ENCODE peak calls at places on chromosomes 6 and 20, in ten cellular contexts. One of them, this sample, is unnamed.

GRCh38 chr6:42960243-42961019 is at the start of gene GNMT:
- DNase-seq in iris pigment epithelial cell: peak
- DNase-seq in left lung: peak
- DNase-seq in activated CD8-positive, alpha-beta memory T cell treated with anti-CD3 and anti-CD28 coated beads for 48 hours: no peak
- DNase-seq in naive thymus-derived CD4-positive, alpha-beta T cell: peak
- DNase-seq in upper lobe of left lung: peak
- DNase-seq in NCI-H1417: peak
- DNase-seq in NCI-H1930: peak
- DNase-seq in osteoblast: peak
- DNase-seq in NCI-H82: peak
- DNase-seq in this sample: no peak

GRCh38 chr6:137846772-137847313 is 20.2 kb upstream of the TNFAIP3 start:
- DNase-seq in iris pigment epithelial cell: no peak
- DNase-seq in left lung: peak
- DNase-seq in activated CD8-positive, alpha-beta memory T cell treated with anti-CD3 and anti-CD28 coated beads for 48 hours: no peak
- DNase-seq in naive thymus-derived CD4-positive, alpha-beta T cell: no peak
- DNase-seq in upper lobe of left lung: peak
- DNase-seq in NCI-H1417: no peak
- DNase-seq in NCI-H1930: no peak
- DNase-seq in osteoblast: no peak
- DNase-seq in NCI-H82: no peak
- DNase-seq in this sample: no peak

GRCh38 chr6:36633915-36634314 is 39.8 kb downstream of the SRSF3 start:
- DNase-seq in iris pigment epithelial cell: peak
- DNase-seq in left lung: no peak
- DNase-seq in activated CD8-positive, alpha-beta memory T cell treated with anti-CD3 and anti-CD28 coated beads for 48 hours: no peak
- DNase-seq in naive thymus-derived CD4-positive, alpha-beta T cell: no peak
- DNase-seq in upper lobe of left lung: peak
- DNase-seq in NCI-H1417: peak
- DNase-seq in NCI-H1930: no peak
- DNase-seq in osteoblast: peak
- DNase-seq in NCI-H82: no peak
- DNase-seq in this sample: peak

GRCh38 chr6:49088631-49089030 is 374.4 kb downstream of the MMUT start:
- DNase-seq in iris pigment epithelial cell: no peak
- DNase-seq in left lung: no peak
- DNase-seq in activated CD8-positive, alpha-beta memory T cell treated with anti-CD3 and anti-CD28 coated beads for 48 hours: no peak
- DNase-seq in naive thymus-derived CD4-positive, alpha-beta T cell: no peak
- DNase-seq in upper lobe of left lung: no peak
- DNase-seq in NCI-H1417: no peak
- DNase-seq in NCI-H1930: no peak
- DNase-seq in osteoblast: peak
- DNase-seq in NCI-H82: no peak
- DNase-seq in this sample: no peak

GRCh38 chr6:99114769-99115406 is 167.1 kb upstream of the FBXL4 start:
- DNase-seq in iris pigment epithelial cell: no peak
- DNase-seq in left lung: no peak
- DNase-seq in activated CD8-positive, alpha-beta memory T cell treated with anti-CD3 and anti-CD28 coated beads for 48 hours: no peak
- DNase-seq in naive thymus-derived CD4-positive, alpha-beta T cell: no peak
- DNase-seq in upper lobe of left lung: no peak
- DNase-seq in NCI-H1417: no peak
- DNase-seq in NCI-H1930: no peak
- DNase-seq in osteoblast: no peak
- DNase-seq in NCI-H82: peak
- DNase-seq in this sample: no peak

GRCh38 chr20:62134735-62135231 is 8.4 kb downstream of the PSMA7 start:
- DNase-seq in iris pigment epithelial cell: peak
- DNase-seq in left lung: peak
- DNase-seq in activated CD8-positive, alpha-beta memory T cell treated with anti-CD3 and anti-CD28 coated beads for 48 hours: no peak
- DNase-seq in naive thymus-derived CD4-positive, alpha-beta T cell: no peak
- DNase-seq in upper lobe of left lung: no peak
- DNase-seq in NCI-H1417: no peak
- DNase-seq in NCI-H1930: no peak
- DNase-seq in osteoblast: peak
- DNase-seq in NCI-H82: no peak
- DNase-seq in this sample: peak

GRCh38 chr6:33391278-33392167 is at the start of gene KIFC1:
- DNase-seq in iris pigment epithelial cell: peak
- DNase-seq in left lung: peak
- DNase-seq in activated CD8-positive, alpha-beta memory T cell treated with anti-CD3 and anti-CD28 coated beads for 48 hours: peak
- DNase-seq in naive thymus-derived CD4-positive, alpha-beta T cell: peak
- DNase-seq in upper lobe of left lung: peak
- DNase-seq in NCI-H1417: peak
- DNase-seq in NCI-H1930: peak
- DNase-seq in osteoblast: peak
- DNase-seq in NCI-H82: peak
- DNase-seq in this sample: peak

GRCh38 chr6:140344149-140344913 is 969.9 kb upstream of the CITED2 start:
- DNase-seq in iris pigment epithelial cell: peak
- DNase-seq in left lung: no peak
- DNase-seq in activated CD8-positive, alpha-beta memory T cell treated with anti-CD3 and anti-CD28 coated beads for 48 hours: no peak
- DNase-seq in naive thymus-derived CD4-positive, alpha-beta T cell: no peak
- DNase-seq in upper lobe of left lung: no peak
- DNase-seq in NCI-H1417: no peak
- DNase-seq in NCI-H1930: no peak
- DNase-seq in osteoblast: peak
- DNase-seq in NCI-H82: no peak
- DNase-seq in this sample: peak

GRCh38 chr6:150417899-150418824 is 49.4 kb downstream of the IYD start:
- DNase-seq in iris pigment epithelial cell: peak
- DNase-seq in left lung: no peak
- DNase-seq in activated CD8-positive, alpha-beta memory T cell treated with anti-CD3 and anti-CD28 coated beads for 48 hours: no peak
- DNase-seq in naive thymus-derived CD4-positive, alpha-beta T cell: peak
- DNase-seq in upper lobe of left lung: no peak
- DNase-seq in NCI-H1417: peak
- DNase-seq in NCI-H1930: peak
- DNase-seq in osteoblast: peak
- DNase-seq in NCI-H82: peak
- DNase-seq in this sample: peak

GRCh38 chr6:24117016-24117415 is 9.0 kb upstream of the NRSN1 start:
- DNase-seq in iris pigment epithelial cell: no peak
- DNase-seq in left lung: no peak
- DNase-seq in activated CD8-positive, alpha-beta memory T cell treated with anti-CD3 and anti-CD28 coated beads for 48 hours: no peak
- DNase-seq in naive thymus-derived CD4-positive, alpha-beta T cell: no peak
- DNase-seq in upper lobe of left lung: no peak
- DNase-seq in NCI-H1417: no peak
- DNase-seq in NCI-H1930: no peak
- DNase-seq in osteoblast: no peak
- DNase-seq in NCI-H82: no peak
- DNase-seq in this sample: no peak

GRCh38 chr20:45459606-45460005 is 9.9 kb upstream of the WFDC2 start:
- DNase-seq in iris pigment epithelial cell: no peak
- DNase-seq in left lung: no peak
- DNase-seq in activated CD8-positive, alpha-beta memory T cell treated with anti-CD3 and anti-CD28 coated beads for 48 hours: no peak
- DNase-seq in naive thymus-derived CD4-positive, alpha-beta T cell: no peak
- DNase-seq in upper lobe of left lung: no peak
- DNase-seq in NCI-H1417: no peak
- DNase-seq in NCI-H1930: no peak
- DNase-seq in osteoblast: no peak
- DNase-seq in NCI-H82: peak
- DNase-seq in this sample: peak

GRCh38 chr6:113414511-113414910 is 442.6 kb upstream of the MARCKS start:
- DNase-seq in iris pigment epithelial cell: peak
- DNase-seq in left lung: no peak
- DNase-seq in activated CD8-positive, alpha-beta memory T cell treated with anti-CD3 and anti-CD28 coated beads for 48 hours: no peak
- DNase-seq in naive thymus-derived CD4-positive, alpha-beta T cell: no peak
- DNase-seq in upper lobe of left lung: no peak
- DNase-seq in NCI-H1417: peak
- DNase-seq in NCI-H1930: no peak
- DNase-seq in osteoblast: peak
- DNase-seq in NCI-H82: peak
- DNase-seq in this sample: peak

GRCh38 chr6:44104661-44105060 is 22.6 kb downstream of the MRPL14 start:
- DNase-seq in iris pigment epithelial cell: no peak
- DNase-seq in left lung: no peak
- DNase-seq in activated CD8-positive, alpha-beta memory T cell treated with anti-CD3 and anti-CD28 coated beads for 48 hours: no peak
- DNase-seq in naive thymus-derived CD4-positive, alpha-beta T cell: no peak
- DNase-seq in upper lobe of left lung: peak
- DNase-seq in NCI-H1417: no peak
- DNase-seq in NCI-H1930: no peak
- DNase-seq in osteoblast: no peak
- DNase-seq in NCI-H82: no peak
- DNase-seq in this sample: peak

GRCh38 chr20:9235518-9235917 is 166.6 kb downstream of the PLCB4 start:
- DNase-seq in iris pigment epithelial cell: peak
- DNase-seq in left lung: no peak
- DNase-seq in activated CD8-positive, alpha-beta memory T cell treated with anti-CD3 and anti-CD28 coated beads for 48 hours: no peak
- DNase-seq in naive thymus-derived CD4-positive, alpha-beta T cell: no peak
- DNase-seq in upper lobe of left lung: no peak
- DNase-seq in NCI-H1417: no peak
- DNase-seq in NCI-H1930: no peak
- DNase-seq in osteoblast: no peak
- DNase-seq in NCI-H82: no peak
- DNase-seq in this sample: peak

GRCh38 chr6:113695506-113695905 is 161.6 kb upstream of the MARCKS start:
- DNase-seq in iris pigment epithelial cell: peak
- DNase-seq in left lung: no peak
- DNase-seq in activated CD8-positive, alpha-beta memory T cell treated with anti-CD3 and anti-CD28 coated beads for 48 hours: no peak
- DNase-seq in naive thymus-derived CD4-positive, alpha-beta T cell: no peak
- DNase-seq in upper lobe of left lung: no peak
- DNase-seq in NCI-H1417: no peak
- DNase-seq in NCI-H1930: no peak
- DNase-seq in osteoblast: no peak
- DNase-seq in NCI-H82: no peak
- DNase-seq in this sample: peak

GRCh38 chr6:139637766-139638165 is 263.3 kb upstream of the CITED2 start:
- DNase-seq in iris pigment epithelial cell: no peak
- DNase-seq in left lung: no peak
- DNase-seq in activated CD8-positive, alpha-beta memory T cell treated with anti-CD3 and anti-CD28 coated beads for 48 hours: no peak
- DNase-seq in naive thymus-derived CD4-positive, alpha-beta T cell: no peak
- DNase-seq in upper lobe of left lung: no peak
- DNase-seq in NCI-H1417: no peak
- DNase-seq in NCI-H1930: no peak
- DNase-seq in osteoblast: no peak
- DNase-seq in NCI-H82: no peak
- DNase-seq in this sample: no peak

GRCh38 chr20:50651676-50652075 is 39.7 kb downstream of the RIPOR3 start:
- DNase-seq in iris pigment epithelial cell: no peak
- DNase-seq in left lung: no peak
- DNase-seq in activated CD8-positive, alpha-beta memory T cell treated with anti-CD3 and anti-CD28 coated beads for 48 hours: no peak
- DNase-seq in naive thymus-derived CD4-positive, alpha-beta T cell: no peak
- DNase-seq in upper lobe of left lung: no peak
- DNase-seq in NCI-H1417: no peak
- DNase-seq in NCI-H1930: no peak
- DNase-seq in osteoblast: no peak
- DNase-seq in NCI-H82: no peak
- DNase-seq in this sample: no peak

GRCh38 chr20:34013532-34013931 is 19.8 kb downstream of the RALY start:
- DNase-seq in iris pigment epithelial cell: no peak
- DNase-seq in left lung: no peak
- DNase-seq in activated CD8-positive, alpha-beta memory T cell treated with anti-CD3 and anti-CD28 coated beads for 48 hours: no peak
- DNase-seq in naive thymus-derived CD4-positive, alpha-beta T cell: no peak
- DNase-seq in upper lobe of left lung: no peak
- DNase-seq in NCI-H1417: no peak
- DNase-seq in NCI-H1930: no peak
- DNase-seq in osteoblast: no peak
- DNase-seq in NCI-H82: no peak
- DNase-seq in this sample: no peak

GRCh38 chr20:12153616-12154015 is 235.9 kb downstream of the BTBD3 start:
- DNase-seq in iris pigment epithelial cell: no peak
- DNase-seq in left lung: no peak
- DNase-seq in activated CD8-positive, alpha-beta memory T cell treated with anti-CD3 and anti-CD28 coated beads for 48 hours: no peak
- DNase-seq in naive thymus-derived CD4-positive, alpha-beta T cell: no peak
- DNase-seq in upper lobe of left lung: no peak
- DNase-seq in NCI-H1417: peak
- DNase-seq in NCI-H1930: no peak
- DNase-seq in osteoblast: no peak
- DNase-seq in NCI-H82: no peak
- DNase-seq in this sample: peak

GRCh38 chr20:63844384-63845025 is 13.4 kb upstream of the ZBTB46 start:
- DNase-seq in iris pigment epithelial cell: no peak
- DNase-seq in left lung: no peak
- DNase-seq in activated CD8-positive, alpha-beta memory T cell treated with anti-CD3 and anti-CD28 coated beads for 48 hours: no peak
- DNase-seq in naive thymus-derived CD4-positive, alpha-beta T cell: no peak
- DNase-seq in upper lobe of left lung: no peak
- DNase-seq in NCI-H1417: no peak
- DNase-seq in NCI-H1930: no peak
- DNase-seq in osteoblast: peak
- DNase-seq in NCI-H82: no peak
- DNase-seq in this sample: no peak

GRCh38 chr6:170394980-170395379 is 88.4 kb downstream of the FAM120B start:
- DNase-seq in iris pigment epithelial cell: no peak
- DNase-seq in left lung: no peak
- DNase-seq in activated CD8-positive, alpha-beta memory T cell treated with anti-CD3 and anti-CD28 coated beads for 48 hours: no peak
- DNase-seq in naive thymus-derived CD4-positive, alpha-beta T cell: no peak
- DNase-seq in upper lobe of left lung: no peak
- DNase-seq in NCI-H1417: no peak
- DNase-seq in NCI-H1930: no peak
- DNase-seq in osteoblast: no peak
- DNase-seq in NCI-H82: no peak
- DNase-seq in this sample: no peak

GRCh38 chr20:20143165-20143564 is 90.8 kb downstream of the CFAP61 start:
- DNase-seq in iris pigment epithelial cell: no peak
- DNase-seq in left lung: no peak
- DNase-seq in activated CD8-positive, alpha-beta memory T cell treated with anti-CD3 and anti-CD28 coated beads for 48 hours: no peak
- DNase-seq in naive thymus-derived CD4-positive, alpha-beta T cell: no peak
- DNase-seq in upper lobe of left lung: no peak
- DNase-seq in NCI-H1417: no peak
- DNase-seq in NCI-H1930: no peak
- DNase-seq in osteoblast: no peak
- DNase-seq in NCI-H82: peak
- DNase-seq in this sample: no peak

GRCh38 chr6:104402572-104402971 is 457.1 kb downstream of the HACE1 start:
- DNase-seq in iris pigment epithelial cell: peak
- DNase-seq in left lung: no peak
- DNase-seq in activated CD8-positive, alpha-beta memory T cell treated with anti-CD3 and anti-CD28 coated beads for 48 hours: no peak
- DNase-seq in naive thymus-derived CD4-positive, alpha-beta T cell: no peak
- DNase-seq in upper lobe of left lung: no peak
- DNase-seq in NCI-H1417: peak
- DNase-seq in NCI-H1930: no peak
- DNase-seq in osteoblast: no peak
- DNase-seq in NCI-H82: no peak
- DNase-seq in this sample: no peak

GRCh38 chr6:56292505-56293181 is 45.3 kb upstream of the COL21A1 start:
- DNase-seq in iris pigment epithelial cell: peak
- DNase-seq in left lung: no peak
- DNase-seq in activated CD8-positive, alpha-beta memory T cell treated with anti-CD3 and anti-CD28 coated beads for 48 hours: no peak
- DNase-seq in naive thymus-derived CD4-positive, alpha-beta T cell: no peak
- DNase-seq in upper lobe of left lung: no peak
- DNase-seq in NCI-H1417: peak
- DNase-seq in NCI-H1930: peak
- DNase-seq in osteoblast: peak
- DNase-seq in NCI-H82: peak
- DNase-seq in this sample: peak

GRCh38 chr6:109255946-109256628 is 126.2 kb downstream of the CD164 start:
- DNase-seq in iris pigment epithelial cell: no peak
- DNase-seq in left lung: no peak
- DNase-seq in activated CD8-positive, alpha-beta memory T cell treated with anti-CD3 and anti-CD28 coated beads for 48 hours: no peak
- DNase-seq in naive thymus-derived CD4-positive, alpha-beta T cell: no peak
- DNase-seq in upper lobe of left lung: no peak
- DNase-seq in NCI-H1417: peak
- DNase-seq in NCI-H1930: peak
- DNase-seq in osteoblast: no peak
- DNase-seq in NCI-H82: no peak
- DNase-seq in this sample: no peak

GRCh38 chr20:854601-855000 is 21.1 kb downstream of the FAM110A start:
- DNase-seq in iris pigment epithelial cell: no peak
- DNase-seq in left lung: no peak
- DNase-seq in activated CD8-positive, alpha-beta memory T cell treated with anti-CD3 and anti-CD28 coated beads for 48 hours: no peak
- DNase-seq in naive thymus-derived CD4-positive, alpha-beta T cell: no peak
- DNase-seq in upper lobe of left lung: no peak
- DNase-seq in NCI-H1417: no peak
- DNase-seq in NCI-H1930: no peak
- DNase-seq in osteoblast: no peak
- DNase-seq in NCI-H82: no peak
- DNase-seq in this sample: no peak

GRCh38 chr6:14863896-14864850 is 381.7 kb upstream of the JARID2 start:
- DNase-seq in iris pigment epithelial cell: no peak
- DNase-seq in left lung: no peak
- DNase-seq in activated CD8-positive, alpha-beta memory T cell treated with anti-CD3 and anti-CD28 coated beads for 48 hours: no peak
- DNase-seq in naive thymus-derived CD4-positive, alpha-beta T cell: no peak
- DNase-seq in upper lobe of left lung: no peak
- DNase-seq in NCI-H1417: no peak
- DNase-seq in NCI-H1930: no peak
- DNase-seq in osteoblast: no peak
- DNase-seq in NCI-H82: peak
- DNase-seq in this sample: no peak

GRCh38 chr6:36925809-36926208 is 28.7 kb upstream of the PI16 start:
- DNase-seq in iris pigment epithelial cell: no peak
- DNase-seq in left lung: no peak
- DNase-seq in activated CD8-positive, alpha-beta memory T cell treated with anti-CD3 and anti-CD28 coated beads for 48 hours: no peak
- DNase-seq in naive thymus-derived CD4-positive, alpha-beta T cell: no peak
- DNase-seq in upper lobe of left lung: no peak
- DNase-seq in NCI-H1417: no peak
- DNase-seq in NCI-H1930: no peak
- DNase-seq in osteoblast: no peak
- DNase-seq in NCI-H82: no peak
- DNase-seq in this sample: no peak